ENCODE peak calls at places on chromosomes 2 and 18, in five cellular contexts. D is RPMI7951, L is AG08396, G is SIG-M5, K is GDM1. R is an unnamed sample.

GRCh38 chr2:6963727-6964126 is 46.5 kb downstream of the RNF144A start:
- DNase-seq in D (no peak), L (no peak), G (no peak), K (no peak), R (no peak)

GRCh38 chr2:43210467-43211303 is 15.7 kb downstream of the ZFP36L2 start:
- DNase-seq in D (peak; percentile 13), L (peak; percentile 80), G (peak; percentile 95), K (peak; percentile 77), R (no peak)

GRCh38 chr2:25041307-25041927 is 459 bp upstream of the EFR3B start:
- DNase-seq in D (peak; percentile 32), L (peak; percentile 56), G (no peak), K (no peak), R (peak; percentile 47)

GRCh38 chr2:21369787-21370186 is 246.0 kb downstream of the TDRD15 start:
- DNase-seq in D (no peak), L (no peak), G (no peak), K (no peak), R (no peak)

GRCh38 chr18:42956287-42956686 is 159.2 kb downstream of the RIT2 start:
- DNase-seq in D (no peak), L (no peak), G (no peak), K (no peak), R (no peak)

GRCh38 chr2:112480540-112481049 is 1.4 kb upstream of the TTL start:
- DNase-seq in D (no peak), L (no peak), G (no peak), K (no peak), R (no peak)

GRCh38 chr2:149994057-149994728 is 406.6 kb upstream of the MMADHC start:
- DNase-seq in D (peak; percentile 89), L (peak; percentile 22), G (no peak), K (no peak), R (peak; percentile 47)

GRCh38 chr2:55038428-55038827 is 11.8 kb downstream of the RTN4 start:
- DNase-seq in D (no peak), L (no peak), G (no peak), K (no peak), R (no peak)